ENCODE peak calls at places on chromosomes 2 and 18, in ten cellular contexts. One of them, this sample, is unnamed.

GRCh38 chr2:105674406-105674805 is 70.3 kb upstream of the NCK2 start:
- DNase-seq in HuH-7: no peak
- DNase-seq in Caki2: no peak
- DNase-seq in right cardiac atrium: no peak
- DNase-seq in mesenteric fat pad: no peak
- DNase-seq in EH: no peak
- DNase-seq in cerebellum: no peak
- DNase-seq in progenitor cell of endocrine pancreas: no peak
- DNase-seq in NCI-H1105: no peak
- DNase-seq in activated CD4-positive, CD25-positive, alpha-beta regulatory T cell treated with anti-CD3 and anti-CD28 coated beads, Interleukin-2, amount 50 U/mL, for 72 hours: no peak
- DNase-seq in this sample: no peak

GRCh38 chr2:213490087-213490486 is 205.8 kb downstream of the SPAG16 start:
- DNase-seq in HuH-7: no peak
- DNase-seq in Caki2: no peak
- DNase-seq in right cardiac atrium: no peak
- DNase-seq in mesenteric fat pad: no peak
- DNase-seq in EH: no peak
- DNase-seq in cerebellum: no peak
- DNase-seq in progenitor cell of endocrine pancreas: no peak
- DNase-seq in NCI-H1105: no peak
- DNase-seq in activated CD4-positive, CD25-positive, alpha-beta regulatory T cell treated with anti-CD3 and anti-CD28 coated beads, Interleukin-2, amount 50 U/mL, for 72 hours: no peak
- DNase-seq in this sample: no peak

GRCh38 chr2:161063074-161063945 is 96.9 kb upstream of the TANK start:
- DNase-seq in HuH-7: peak
- DNase-seq in Caki2: peak
- DNase-seq in right cardiac atrium: peak
- DNase-seq in mesenteric fat pad: no peak
- DNase-seq in EH: peak
- DNase-seq in cerebellum: peak
- DNase-seq in progenitor cell of endocrine pancreas: peak
- DNase-seq in NCI-H1105: peak
- DNase-seq in activated CD4-positive, CD25-positive, alpha-beta regulatory T cell treated with anti-CD3 and anti-CD28 coated beads, Interleukin-2, amount 50 U/mL, for 72 hours: peak
- DNase-seq in this sample: peak

GRCh38 chr18:58069721-58070292 is 25.8 kb downstream of the NEDD4L start:
- DNase-seq in HuH-7: no peak
- DNase-seq in Caki2: no peak
- DNase-seq in right cardiac atrium: no peak
- DNase-seq in mesenteric fat pad: no peak
- DNase-seq in EH: no peak
- DNase-seq in cerebellum: no peak
- DNase-seq in progenitor cell of endocrine pancreas: no peak
- DNase-seq in NCI-H1105: no peak
- DNase-seq in activated CD4-positive, CD25-positive, alpha-beta regulatory T cell treated with anti-CD3 and anti-CD28 coated beads, Interleukin-2, amount 50 U/mL, for 72 hours: no peak
- DNase-seq in this sample: no peak

GRCh38 chr2:138814123-138814883 is 34.1 kb upstream of the NXPH2 start:
- DNase-seq in HuH-7: peak
- DNase-seq in Caki2: no peak
- DNase-seq in right cardiac atrium: no peak
- DNase-seq in mesenteric fat pad: no peak
- DNase-seq in EH: no peak
- DNase-seq in cerebellum: no peak
- DNase-seq in progenitor cell of endocrine pancreas: no peak
- DNase-seq in NCI-H1105: peak
- DNase-seq in activated CD4-positive, CD25-positive, alpha-beta regulatory T cell treated with anti-CD3 and anti-CD28 coated beads, Interleukin-2, amount 50 U/mL, for 72 hours: no peak
- DNase-seq in this sample: no peak

GRCh38 chr18:2304378-2305175 is 266.7 kb downstream of the METTL4 start:
- DNase-seq in HuH-7: no peak
- DNase-seq in Caki2: no peak
- DNase-seq in right cardiac atrium: no peak
- DNase-seq in mesenteric fat pad: no peak
- DNase-seq in EH: peak
- DNase-seq in cerebellum: no peak
- DNase-seq in progenitor cell of endocrine pancreas: no peak
- DNase-seq in NCI-H1105: no peak
- DNase-seq in activated CD4-positive, CD25-positive, alpha-beta regulatory T cell treated with anti-CD3 and anti-CD28 coated beads, Interleukin-2, amount 50 U/mL, for 72 hours: no peak
- DNase-seq in this sample: no peak

GRCh38 chr18:10973579-10974260 is 175.6 kb downstream of the PIEZO2 start:
- DNase-seq in HuH-7: no peak
- DNase-seq in Caki2: peak
- DNase-seq in right cardiac atrium: no peak
- DNase-seq in mesenteric fat pad: no peak
- DNase-seq in EH: no peak
- DNase-seq in cerebellum: no peak
- DNase-seq in progenitor cell of endocrine pancreas: no peak
- DNase-seq in NCI-H1105: no peak
- DNase-seq in activated CD4-positive, CD25-positive, alpha-beta regulatory T cell treated with anti-CD3 and anti-CD28 coated beads, Interleukin-2, amount 50 U/mL, for 72 hours: no peak
- DNase-seq in this sample: no peak

GRCh38 chr2:224241812-224242211 is 160.1 kb downstream of the FAM124B start:
- DNase-seq in HuH-7: no peak
- DNase-seq in Caki2: no peak
- DNase-seq in right cardiac atrium: no peak
- DNase-seq in mesenteric fat pad: no peak
- DNase-seq in EH: no peak
- DNase-seq in cerebellum: no peak
- DNase-seq in progenitor cell of endocrine pancreas: no peak
- DNase-seq in NCI-H1105: no peak
- DNase-seq in activated CD4-positive, CD25-positive, alpha-beta regulatory T cell treated with anti-CD3 and anti-CD28 coated beads, Interleukin-2, amount 50 U/mL, for 72 hours: no peak
- DNase-seq in this sample: no peak

GRCh38 chr2:58571181-58571852 is 330.2 kb upstream of the FANCL start:
- DNase-seq in HuH-7: peak
- DNase-seq in Caki2: peak
- DNase-seq in right cardiac atrium: no peak
- DNase-seq in mesenteric fat pad: no peak
- DNase-seq in EH: peak
- DNase-seq in cerebellum: peak
- DNase-seq in progenitor cell of endocrine pancreas: peak
- DNase-seq in NCI-H1105: peak
- DNase-seq in activated CD4-positive, CD25-positive, alpha-beta regulatory T cell treated with anti-CD3 and anti-CD28 coated beads, Interleukin-2, amount 50 U/mL, for 72 hours: no peak
- DNase-seq in this sample: no peak

GRCh38 chr2:30072250-30072842 is 74.5 kb upstream of the YPEL5 start:
- DNase-seq in HuH-7: peak
- DNase-seq in Caki2: peak
- DNase-seq in right cardiac atrium: peak
- DNase-seq in mesenteric fat pad: no peak
- DNase-seq in EH: peak
- DNase-seq in cerebellum: peak
- DNase-seq in progenitor cell of endocrine pancreas: peak
- DNase-seq in NCI-H1105: peak
- DNase-seq in activated CD4-positive, CD25-positive, alpha-beta regulatory T cell treated with anti-CD3 and anti-CD28 coated beads, Interleukin-2, amount 50 U/mL, for 72 hours: peak
- DNase-seq in this sample: no peak

GRCh38 chr2:83069724-83070123 is 1389.4 kb downstream of the SUCLG1 start:
- DNase-seq in HuH-7: no peak
- DNase-seq in Caki2: peak
- DNase-seq in right cardiac atrium: no peak
- DNase-seq in mesenteric fat pad: no peak
- DNase-seq in EH: peak
- DNase-seq in cerebellum: no peak
- DNase-seq in progenitor cell of endocrine pancreas: no peak
- DNase-seq in NCI-H1105: no peak
- DNase-seq in activated CD4-positive, CD25-positive, alpha-beta regulatory T cell treated with anti-CD3 and anti-CD28 coated beads, Interleukin-2, amount 50 U/mL, for 72 hours: no peak
- DNase-seq in this sample: no peak

GRCh38 chr2:53969285-53970094 is 1.3 kb downstream of the PSME4 start:
- DNase-seq in HuH-7: peak
- DNase-seq in Caki2: peak
- DNase-seq in right cardiac atrium: no peak
- DNase-seq in mesenteric fat pad: no peak
- DNase-seq in EH: peak
- DNase-seq in cerebellum: no peak
- DNase-seq in progenitor cell of endocrine pancreas: no peak
- DNase-seq in NCI-H1105: peak
- DNase-seq in activated CD4-positive, CD25-positive, alpha-beta regulatory T cell treated with anti-CD3 and anti-CD28 coated beads, Interleukin-2, amount 50 U/mL, for 72 hours: no peak
- DNase-seq in this sample: no peak

GRCh38 chr2:122634261-122634660 is 878.8 kb downstream of the TSN start:
- DNase-seq in HuH-7: no peak
- DNase-seq in Caki2: peak
- DNase-seq in right cardiac atrium: no peak
- DNase-seq in mesenteric fat pad: no peak
- DNase-seq in EH: peak
- DNase-seq in cerebellum: no peak
- DNase-seq in progenitor cell of endocrine pancreas: no peak
- DNase-seq in NCI-H1105: no peak
- DNase-seq in activated CD4-positive, CD25-positive, alpha-beta regulatory T cell treated with anti-CD3 and anti-CD28 coated beads, Interleukin-2, amount 50 U/mL, for 72 hours: no peak
- DNase-seq in this sample: no peak

GRCh38 chr2:23327897-23328296 is 57.1 kb upstream of the KLHL29 start:
- DNase-seq in HuH-7: no peak
- DNase-seq in Caki2: no peak
- DNase-seq in right cardiac atrium: no peak
- DNase-seq in mesenteric fat pad: no peak
- DNase-seq in EH: no peak
- DNase-seq in cerebellum: no peak
- DNase-seq in progenitor cell of endocrine pancreas: no peak
- DNase-seq in NCI-H1105: peak
- DNase-seq in activated CD4-positive, CD25-positive, alpha-beta regulatory T cell treated with anti-CD3 and anti-CD28 coated beads, Interleukin-2, amount 50 U/mL, for 72 hours: no peak
- DNase-seq in this sample: no peak

GRCh38 chr2:122182631-122183030 is 427.2 kb downstream of the TSN start:
- DNase-seq in HuH-7: no peak
- DNase-seq in Caki2: no peak
- DNase-seq in right cardiac atrium: no peak
- DNase-seq in mesenteric fat pad: no peak
- DNase-seq in EH: no peak
- DNase-seq in cerebellum: no peak
- DNase-seq in progenitor cell of endocrine pancreas: no peak
- DNase-seq in NCI-H1105: no peak
- DNase-seq in activated CD4-positive, CD25-positive, alpha-beta regulatory T cell treated with anti-CD3 and anti-CD28 coated beads, Interleukin-2, amount 50 U/mL, for 72 hours: no peak
- DNase-seq in this sample: no peak

GRCh38 chr18:59469463-59470180 is 110.6 kb upstream of the LMAN1 start:
- DNase-seq in HuH-7: no peak
- DNase-seq in Caki2: no peak
- DNase-seq in right cardiac atrium: no peak
- DNase-seq in mesenteric fat pad: no peak
- DNase-seq in EH: no peak
- DNase-seq in cerebellum: no peak
- DNase-seq in progenitor cell of endocrine pancreas: no peak
- DNase-seq in NCI-H1105: no peak
- DNase-seq in activated CD4-positive, CD25-positive, alpha-beta regulatory T cell treated with anti-CD3 and anti-CD28 coated beads, Interleukin-2, amount 50 U/mL, for 72 hours: no peak
- DNase-seq in this sample: no peak

GRCh38 chr2:236545814-236546480 is 23.7 kb upstream of the ACKR3 start:
- DNase-seq in HuH-7: no peak
- DNase-seq in Caki2: no peak
- DNase-seq in right cardiac atrium: no peak
- DNase-seq in mesenteric fat pad: no peak
- DNase-seq in EH: no peak
- DNase-seq in cerebellum: no peak
- DNase-seq in progenitor cell of endocrine pancreas: no peak
- DNase-seq in NCI-H1105: no peak
- DNase-seq in activated CD4-positive, CD25-positive, alpha-beta regulatory T cell treated with anti-CD3 and anti-CD28 coated beads, Interleukin-2, amount 50 U/mL, for 72 hours: no peak
- DNase-seq in this sample: no peak

GRCh38 chr2:68411397-68412126 is 46.5 kb downstream of the PLEK start:
- DNase-seq in HuH-7: no peak
- DNase-seq in Caki2: no peak
- DNase-seq in right cardiac atrium: no peak
- DNase-seq in mesenteric fat pad: no peak
- DNase-seq in EH: no peak
- DNase-seq in cerebellum: no peak
- DNase-seq in progenitor cell of endocrine pancreas: no peak
- DNase-seq in NCI-H1105: no peak
- DNase-seq in activated CD4-positive, CD25-positive, alpha-beta regulatory T cell treated with anti-CD3 and anti-CD28 coated beads, Interleukin-2, amount 50 U/mL, for 72 hours: no peak
- DNase-seq in this sample: no peak

GRCh38 chr2:57965219-57965618 is 81.4 kb upstream of the VRK2 start:
- DNase-seq in HuH-7: no peak
- DNase-seq in Caki2: no peak
- DNase-seq in right cardiac atrium: no peak
- DNase-seq in mesenteric fat pad: no peak
- DNase-seq in EH: no peak
- DNase-seq in cerebellum: no peak
- DNase-seq in progenitor cell of endocrine pancreas: no peak
- DNase-seq in NCI-H1105: no peak
- DNase-seq in activated CD4-positive, CD25-positive, alpha-beta regulatory T cell treated with anti-CD3 and anti-CD28 coated beads, Interleukin-2, amount 50 U/mL, for 72 hours: no peak
- DNase-seq in this sample: no peak

GRCh38 chr18:63888473-63889190 is 1.1 kb downstream of the SERPINB2 start:
- DNase-seq in HuH-7: no peak
- DNase-seq in Caki2: no peak
- DNase-seq in right cardiac atrium: peak
- DNase-seq in mesenteric fat pad: no peak
- DNase-seq in EH: peak
- DNase-seq in cerebellum: no peak
- DNase-seq in progenitor cell of endocrine pancreas: no peak
- DNase-seq in NCI-H1105: no peak
- DNase-seq in activated CD4-positive, CD25-positive, alpha-beta regulatory T cell treated with anti-CD3 and anti-CD28 coated beads, Interleukin-2, amount 50 U/mL, for 72 hours: no peak
- DNase-seq in this sample: no peak

GRCh38 chr2:20050104-20050711 is 1.2 kb downstream of the LAPTM4A start:
- DNase-seq in HuH-7: no peak
- DNase-seq in Caki2: peak
- DNase-seq in right cardiac atrium: no peak
- DNase-seq in mesenteric fat pad: no peak
- DNase-seq in EH: peak
- DNase-seq in cerebellum: no peak
- DNase-seq in progenitor cell of endocrine pancreas: no peak
- DNase-seq in NCI-H1105: peak
- DNase-seq in activated CD4-positive, CD25-positive, alpha-beta regulatory T cell treated with anti-CD3 and anti-CD28 coated beads, Interleukin-2, amount 50 U/mL, for 72 hours: no peak
- DNase-seq in this sample: no peak

GRCh38 chr2:78780321-78780720 is 245.2 kb upstream of the REG3G start:
- DNase-seq in HuH-7: no peak
- DNase-seq in Caki2: no peak
- DNase-seq in right cardiac atrium: no peak
- DNase-seq in mesenteric fat pad: no peak
- DNase-seq in EH: no peak
- DNase-seq in cerebellum: no peak
- DNase-seq in progenitor cell of endocrine pancreas: no peak
- DNase-seq in NCI-H1105: peak
- DNase-seq in activated CD4-positive, CD25-positive, alpha-beta regulatory T cell treated with anti-CD3 and anti-CD28 coated beads, Interleukin-2, amount 50 U/mL, for 72 hours: no peak
- DNase-seq in this sample: no peak

This sample was measured in osteocyte.